ENCODE peak calls at places on chromosomes 16 and 17, in six cellular contexts. P is Calu3; F is CD8-positive, alpha-beta memory T cell; A is cerebellar cortex; U is HAP-1; S is PC-9. J is an unnamed sample.

GRCh38 chr17:52079496-52079895 is 79.0 kb downstream of the CA10 start:
- DNase-seq in P (no peak), F (no peak), A (no peak), U (no peak), S (no peak), J (peak; percentile 7)

GRCh38 chr16:62903961-62904502 is 867.8 kb upstream of the CDH8 start:
- DNase-seq in P (no peak), F (no peak), A (no peak), U (peak; percentile 42), S (no peak), J (no peak)

GRCh38 chr17:1673041-1673790 is 11.5 kb downstream of the PRPF8 start:
- DNase-seq in P (no peak), F (no peak), A (peak; percentile 63), U (no peak), S (no peak), J (peak; percentile 76)

GRCh38 chr16:81669473-81670350 is 109.4 kb upstream of the PLCG2 start:
- DNase-seq in P (no peak), F (no peak), A (no peak), U (no peak), S (no peak), J (no peak)

GRCh38 chr16:67663151-67663876 is 2.6 kb downstream of the PARD6A start:
- DNase-seq in P (peak; percentile 50), F (no peak), A (peak; percentile 60), U (peak; percentile 68), S (no peak), J (no peak)

GRCh38 chr17:58315281-58315711 is 13.3 kb downstream of the TSPOAP1 start:
- DNase-seq in P (no peak), F (no peak), A (no peak), U (no peak), S (no peak), J (no peak)

GRCh38 chr16:50173318-50173717 is 20.2 kb downstream of the TENT4B start:
- DNase-seq in P (no peak), F (no peak), A (no peak), U (no peak), S (no peak), J (no peak)

GRCh38 chr17:9842057-9842758 is 16.5 kb downstream of the GLP2R start:
- DNase-seq in P (no peak), F (no peak), A (peak; percentile 82), U (no peak), S (no peak), J (peak; percentile 55)

GRCh38 chr16:30949655-30950515 is 1.0 kb downstream of the ORAI3 start:
- DNase-seq in P (peak; percentile 71), F (no peak), A (peak; percentile 67), U (peak; percentile 61), S (peak; percentile 99), J (peak; percentile 71)

GRCh38 chr16:28210979-28211505 is 723 bp downstream of the XPO6 start:
- DNase-seq in P (peak; percentile 83), F (peak; percentile 69), A (peak; percentile 32), U (peak; percentile 79), S (peak; percentile 76), J (peak; percentile 62)

GRCh38 chr17:13601776-13602551 is at the start of gene HS3ST3A1:
- DNase-seq in P (peak; percentile 7), F (no peak), A (no peak), U (no peak), S (no peak), J (peak; percentile 96)

GRCh38 chr17:31629696-31630470 is 229.2 kb downstream of the COPRS start:
- DNase-seq in P (no peak), F (no peak), A (peak; percentile 74), U (no peak), S (no peak), J (no peak)

GRCh38 chr17:77445030-77445907 is 304.5 kb downstream of the SEC14L1 start:
- DNase-seq in P (no peak), F (peak; percentile 94), A (peak; percentile 97), U (no peak), S (no peak), J (no peak)

GRCh38 chr16:726438-727290 is at the start of the genes CCDC78 and HAGHL:
- DNase-seq in P (peak; percentile 65), F (peak; percentile 81), A (peak; percentile 60), U (peak; percentile 94), S (peak; percentile 75), J (peak; percentile 54)

GRCh38 chr17:1002771-1003555 is 6.0 kb downstream of the TIMM22 start:
- DNase-seq in P (no peak), F (no peak), A (no peak), U (no peak), S (no peak), J (no peak)

J was measured in HT1080.